ENCODE peak calls at places on chromosomes 16 and 17, in ten cellular contexts. B, Z, K, R, G, M, P, T, S and X are unnamed samples.
A peak's percentile ranks its signal among the peaks of the same experiment; 100 is the strongest.

GRCh38 chr16:85261657-85262557 is 149.6 kb upstream of the CIBAR2 start:
- DNase-seq in B (no peak), M (no peak), R (no peak), G (no peak), K (no peak), Z (no peak), P (no peak), S (no peak), T (no peak), X (no peak)

GRCh38 chr16:48086422-48086821 is 69.4 kb downstream of the ABCC12 start:
- DNase-seq in B (no peak), M (no peak), K (no peak), G (no peak), T (no peak), S (no peak), P (no peak), R (no peak), Z (no peak), X (no peak)

GRCh38 chr17:63537991-63538692 is 12.1 kb upstream of the DCAF7 start:
- DNase-seq in P (no peak), T (no peak), Z (no peak), B (no peak), S (no peak), M (no peak), R (no peak), G (no peak), K (no peak), X (no peak)

GRCh38 chr17:74343526-74344284 is 17.7 kb downstream of the KIF19 start:
- DNase-seq in S (no peak), G (no peak), K (no peak), R (no peak), M (no peak), T (no peak), B (no peak), Z (no peak), P (no peak), X (no peak)

GRCh38 chr17:50681260-50682200 is 26.2 kb downstream of the ANKRD40 start:
- DNase-seq in P (no peak), R (peak; percentile 54), M (peak; percentile 70), G (peak; percentile 43), Z (peak; percentile 91), S (no peak), K (peak; percentile 73), T (peak; percentile 49), B (peak; percentile 57), X (no peak)

GRCh38 chr16:684961-685696 is 995 bp upstream of the JMJD8 start:
- DNase-seq in B (peak; percentile 43), T (no peak), P (no peak), R (peak; percentile 89), G (no peak), S (no peak), M (no peak), K (no peak), Z (no peak), X (no peak)

GRCh38 chr17:17179371-17179827 is 26.7 kb downstream of the PLD6 start:
- DNase-seq in S (no peak), Z (no peak), K (no peak), G (no peak), R (no peak), M (no peak), P (no peak), B (no peak), T (no peak), X (no peak)

GRCh38 chr16:66844342-66845079 is at the start of gene CA7:
- DNase-seq in T (no peak), R (no peak), S (no peak), G (no peak), P (no peak), K (no peak), M (no peak), B (peak; percentile 12), Z (no peak), X (no peak)

GRCh38 chr17:11245792-11246191 is 4.8 kb downstream of the SHISA6 start:
- DNase-seq in R (no peak), K (no peak), T (no peak), G (no peak), S (no peak), M (no peak), P (no peak), Z (no peak), B (no peak), X (no peak)

GRCh38 chr17:79907855-79908254 is 68.6 kb upstream of the CBX4 start:
- DNase-seq in K (no peak), B (no peak), T (no peak), Z (peak; percentile 52), P (no peak), G (no peak), S (no peak), R (peak; percentile 76), M (no peak), X (no peak)

GRCh38 chr17:75753514-75754377 is 11.2 kb downstream of the GALK1 start:
- DNase-seq in S (no peak), B (peak; percentile 80), T (peak; percentile 77), R (peak; percentile 95), P (no peak), M (no peak), G (peak; percentile 77), Z (no peak), K (no peak), X (no peak)

GRCh38 chr16:46947900-46948547 is 25.4 kb downstream of the DNAJA2 start:
- DNase-seq in K (peak; percentile 29), B (no peak), P (no peak), R (peak; percentile 64), Z (peak; percentile 55), S (no peak), G (no peak), T (no peak), M (peak; percentile 18), X (no peak)

GRCh38 chr17:50157891-50158290 is 7.4 kb upstream of the PPP1R9B start:
- DNase-seq in T (no peak), Z (no peak), S (no peak), M (no peak), R (no peak), G (no peak), B (no peak), P (no peak), K (no peak), X (no peak)

GRCh38 chr16:75222271-75222783 is 3.5 kb downstream of the CTRB1 start:
- DNase-seq in R (peak; percentile 55), P (no peak), M (no peak), K (no peak), T (peak; percentile 79), Z (no peak), B (peak; percentile 49), G (no peak), S (no peak), X (no peak)

GRCh38 chr16:74582984-74583383 is 23.9 kb downstream of the GLG1 start:
- DNase-seq in G (no peak), Z (peak; percentile 18), B (no peak), P (no peak), K (no peak), T (no peak), R (no peak), M (no peak), S (no peak), X (no peak)

DNA sequence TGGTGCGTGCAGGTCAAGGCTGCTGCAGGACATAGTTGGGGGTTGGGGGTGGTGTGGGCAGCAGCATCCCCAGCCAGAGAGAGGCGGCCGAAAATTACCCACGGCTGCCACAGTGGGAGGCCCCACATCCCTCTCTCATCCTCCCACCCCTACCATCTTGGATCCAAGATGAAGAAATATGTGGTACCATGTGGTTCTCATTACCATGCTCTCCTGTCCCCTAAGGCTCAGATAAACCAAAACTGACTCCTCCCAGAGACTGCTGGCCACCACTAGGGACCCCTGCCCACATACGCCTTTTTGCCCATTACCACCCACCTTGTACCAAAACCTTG is 120.4 kb downstream of the HIC1 start:
- DNase-seq in B (no peak), S (no peak), K (no peak), G (no peak), M (no peak), Z (no peak), R (no peak), P (no peak), T (no peak), X (no peak)
- TF ChIP-seq POLR2A in B (no peak), S (no peak), K (no peak), G (no peak), M (no peak), Z (no peak), R (no peak), P (no peak), T (no peak), X (no peak)

GRCh38 chr17:42275527-42276358 is 448 bp downstream of the STAT5B start:
- DNase-seq in B (peak; percentile 54), P (no peak), G (no peak), K (no peak), M (peak; percentile 42), Z (no peak), T (no peak), S (no peak), R (peak; percentile 74), X (no peak)
- TF ChIP-seq POLR2A in B (no peak), P (no peak), G (no peak), K (no peak), M (no peak), Z (no peak), T (no peak), S (no peak), R (no peak), X (no peak)

GRCh38 chr17:58515286-58515685 is 848 bp upstream of the MTMR4 start:
- DNase-seq in R (no peak), K (no peak), G (no peak), B (no peak), Z (no peak), S (no peak), P (no peak), T (no peak), M (no peak), X (no peak)

GRCh38 chr17:58517928-58518609 is 3.6 kb upstream of the MTMR4 start:
- DNase-seq in B (peak; percentile 99), R (peak; percentile 99), Z (peak; percentile 100), K (peak; percentile 100), S (peak; percentile 100), G (peak; percentile 100), P (peak; percentile 99), M (peak; percentile 99), T (peak; percentile 99), X (peak; percentile 100)

GRCh38 chr17:58516644-58517377 is 2.4 kb upstream of the MTMR4 start:
- DNase-seq in G (no peak), S (no peak), T (peak; percentile 21), B (no peak), Z (no peak), M (no peak), R (no peak), K (no peak), P (no peak), X (no peak)

GRCh38 chr17:58514795-58515157 is 338 bp upstream of the MTMR4 start:
- DNase-seq in T (no peak), Z (no peak), K (no peak), R (no peak), B (no peak), P (no peak), G (no peak), S (no peak), M (no peak), X (no peak)

GRCh38 chr17:58517378-58517927 is 3.0 kb upstream of the MTMR4 start:
- DNase-seq in M (no peak), G (no peak), R (no peak), B (no peak), T (peak; percentile 93), P (no peak), K (no peak), Z (no peak), S (no peak), X (no peak)
- TF ChIP-seq POLR2A in M (peak; percentile 39), G (peak; percentile 39), R (peak; percentile 84), B (peak; percentile 15), T (peak; percentile 81), P (no peak), K (no peak), Z (peak; percentile 48), S (no peak), X (no peak)

GRCh38 chr16:69514366-69514765 is 51.4 kb upstream of the NFAT5 start:
- DNase-seq in M (no peak), B (no peak), K (no peak), S (no peak), R (no peak), G (no peak), T (no peak), P (no peak), Z (no peak), X (no peak)
- TF ChIP-seq POLR2A in M (no peak), B (no peak), K (no peak), S (no peak), R (no peak), G (no peak), T (no peak), P (no peak), Z (no peak), X (no peak)